ENCODE peak calls at places on chromosomes 12 and 14, in six cellular contexts. One of them, this sample, is unnamed.

GRCh38 chr12:64733857-64734256 is 25.3 kb downstream of the GNS start:
- DNase-seq in heart right ventricle: peak; percentile 78
- DNase-seq in upper lobe of left lung: no peak
- DNase-seq in HTR-8/SVneo: peak; percentile 54
- DNase-seq in HEK293T: no peak
- DNase-seq in left lobe of liver: no peak
- DNase-seq in this sample: no peak

GRCh38 chr12:116053479-116054195 is 223.9 kb downstream of the MED13L start:
- DNase-seq in heart right ventricle: peak; percentile 24
- DNase-seq in upper lobe of left lung: no peak
- DNase-seq in HTR-8/SVneo: no peak
- DNase-seq in HEK293T: no peak
- DNase-seq in left lobe of liver: peak; percentile 86
- DNase-seq in this sample: no peak

GRCh38 chr12:34233618-34234017 is 211.3 kb downstream of the ALG10 start:
- DNase-seq in heart right ventricle: no peak
- DNase-seq in upper lobe of left lung: no peak
- DNase-seq in HTR-8/SVneo: no peak
- DNase-seq in HEK293T: no peak
- DNase-seq in left lobe of liver: no peak
- DNase-seq in this sample: no peak

GRCh38 chr12:25497021-25497420 is 56.1 kb downstream of the LMNTD1 start:
- DNase-seq in heart right ventricle: peak; percentile 4
- DNase-seq in upper lobe of left lung: no peak
- DNase-seq in HTR-8/SVneo: no peak
- DNase-seq in HEK293T: no peak
- DNase-seq in left lobe of liver: no peak
- DNase-seq in this sample: no peak

GRCh38 chr12:54060975-54061778 is 7.5 kb downstream of the HOXC4 start:
- DNase-seq in heart right ventricle: no peak
- DNase-seq in upper lobe of left lung: no peak
- DNase-seq in HTR-8/SVneo: no peak
- DNase-seq in HEK293T: no peak
- DNase-seq in left lobe of liver: no peak
- DNase-seq in this sample: no peak

GRCh38 chr14:87430810-87431209 is 562.2 kb downstream of the GALC start:
- DNase-seq in heart right ventricle: no peak
- DNase-seq in upper lobe of left lung: no peak
- DNase-seq in HTR-8/SVneo: no peak
- DNase-seq in HEK293T: no peak
- DNase-seq in left lobe of liver: no peak
- DNase-seq in this sample: no peak

GRCh38 chr12:2646341-2646740 is 148.4 kb upstream of the FKBP4 start:
- DNase-seq in heart right ventricle: no peak
- DNase-seq in upper lobe of left lung: no peak
- DNase-seq in HTR-8/SVneo: no peak
- DNase-seq in HEK293T: no peak
- DNase-seq in left lobe of liver: no peak
- DNase-seq in this sample: no peak

GRCh38 chr12:120684523-120684932 is 2.4 kb upstream of the MLEC start:
- DNase-seq in heart right ventricle: no peak
- DNase-seq in upper lobe of left lung: no peak
- DNase-seq in HTR-8/SVneo: no peak
- DNase-seq in HEK293T: no peak
- DNase-seq in left lobe of liver: no peak
- DNase-seq in this sample: no peak

GRCh38 chr12:81627336-81628189 is 131.6 kb downstream of the PPFIA2 start:
- DNase-seq in heart right ventricle: no peak
- DNase-seq in upper lobe of left lung: no peak
- DNase-seq in HTR-8/SVneo: peak; percentile 8
- DNase-seq in HEK293T: peak; percentile 22
- DNase-seq in left lobe of liver: no peak
- DNase-seq in this sample: peak; percentile 14

GRCh38 chr12:96422192-96422591 is 22.0 kb upstream of the CDK17 start:
- DNase-seq in heart right ventricle: no peak
- DNase-seq in upper lobe of left lung: no peak
- DNase-seq in HTR-8/SVneo: no peak
- DNase-seq in HEK293T: no peak
- DNase-seq in left lobe of liver: no peak
- DNase-seq in this sample: no peak

GRCh38 chr12:114688256-114688845 is 4.4 kb upstream of the TBX3 start:
- DNase-seq in heart right ventricle: no peak
- DNase-seq in upper lobe of left lung: no peak
- DNase-seq in HTR-8/SVneo: no peak
- DNase-seq in HEK293T: no peak
- DNase-seq in left lobe of liver: no peak
- DNase-seq in this sample: no peak

GRCh38 chr12:53171725-53172329 is 8.7 kb upstream of the ZNF740 start:
- DNase-seq in heart right ventricle: no peak
- DNase-seq in upper lobe of left lung: no peak
- DNase-seq in HTR-8/SVneo: no peak
- DNase-seq in HEK293T: no peak
- DNase-seq in left lobe of liver: peak; percentile 83
- DNase-seq in this sample: peak; percentile 88

GRCh38 chr12:132720606-132721005 is 10.0 kb downstream of the PGAM5 start:
- DNase-seq in heart right ventricle: no peak
- DNase-seq in upper lobe of left lung: no peak
- DNase-seq in HTR-8/SVneo: no peak
- DNase-seq in HEK293T: no peak
- DNase-seq in left lobe of liver: no peak
- DNase-seq in this sample: no peak

GRCh38 chr14:77296155-77296554 is 24.5 kb downstream of the POMT2 start:
- DNase-seq in heart right ventricle: no peak
- DNase-seq in upper lobe of left lung: no peak
- DNase-seq in HTR-8/SVneo: no peak
- DNase-seq in HEK293T: no peak
- DNase-seq in left lobe of liver: no peak
- DNase-seq in this sample: peak; percentile 78

GRCh38 chr12:88960213-88960878 is 380.1 kb upstream of the KITLG start:
- DNase-seq in heart right ventricle: peak; percentile 29
- DNase-seq in upper lobe of left lung: no peak
- DNase-seq in HTR-8/SVneo: no peak
- DNase-seq in HEK293T: no peak
- DNase-seq in left lobe of liver: no peak
- DNase-seq in this sample: no peak

GRCh38 chr14:96852823-96853422 is 55.7 kb downstream of the VRK1 start:
- DNase-seq in heart right ventricle: no peak
- DNase-seq in upper lobe of left lung: no peak
- DNase-seq in HTR-8/SVneo: peak; percentile 10
- DNase-seq in HEK293T: peak; percentile 17
- DNase-seq in left lobe of liver: no peak
- DNase-seq in this sample: peak; percentile 18

GRCh38 chr12:12803186-12803585 is 10.0 kb upstream of the DDX47 start:
- DNase-seq in heart right ventricle: peak; percentile 64
- DNase-seq in upper lobe of left lung: no peak
- DNase-seq in HTR-8/SVneo: peak; percentile 87
- DNase-seq in HEK293T: peak; percentile 41
- DNase-seq in left lobe of liver: no peak
- DNase-seq in this sample: peak; percentile 61

GRCh38 chr14:76109087-76109880 is 42.4 kb upstream of the GPATCH2L start:
- DNase-seq in heart right ventricle: no peak
- DNase-seq in upper lobe of left lung: no peak
- DNase-seq in HTR-8/SVneo: no peak
- DNase-seq in HEK293T: no peak
- DNase-seq in left lobe of liver: no peak
- DNase-seq in this sample: no peak

GRCh38 chr12:79420146-79420618 is 270.6 kb downstream of the PAWR start:
- DNase-seq in heart right ventricle: no peak
- DNase-seq in upper lobe of left lung: no peak
- DNase-seq in HTR-8/SVneo: peak; percentile 40
- DNase-seq in HEK293T: peak; percentile 32
- DNase-seq in left lobe of liver: no peak
- DNase-seq in this sample: no peak

GRCh38 chr14:21071225-21072041 is 1.3 kb downstream of the ARHGEF40 start:
- DNase-seq in heart right ventricle: peak; percentile 91
- DNase-seq in upper lobe of left lung: peak; percentile 91
- DNase-seq in HTR-8/SVneo: peak; percentile 73
- DNase-seq in HEK293T: peak; percentile 79
- DNase-seq in left lobe of liver: no peak
- DNase-seq in this sample: peak; percentile 93

GRCh38 chr14:35944847-35945246 is 118.7 kb downstream of the BRMS1L start:
- DNase-seq in heart right ventricle: no peak
- DNase-seq in upper lobe of left lung: no peak
- DNase-seq in HTR-8/SVneo: peak; percentile 5
- DNase-seq in HEK293T: peak; percentile 63
- DNase-seq in left lobe of liver: no peak
- DNase-seq in this sample: peak; percentile 23

GRCh38 chr12:120225852-120226640 is 25.1 kb upstream of the RPLP0 start:
- DNase-seq in heart right ventricle: peak; percentile 44
- DNase-seq in upper lobe of left lung: peak; percentile 84
- DNase-seq in HTR-8/SVneo: no peak
- DNase-seq in HEK293T: no peak
- DNase-seq in left lobe of liver: no peak
- DNase-seq in this sample: no peak

GRCh38 chr14:95515080-95515489 is 1.4 kb downstream of the SYNE3 start:
- DNase-seq in heart right ventricle: no peak
- DNase-seq in upper lobe of left lung: peak; percentile 74
- DNase-seq in HTR-8/SVneo: no peak
- DNase-seq in HEK293T: no peak
- DNase-seq in left lobe of liver: no peak
- DNase-seq in this sample: peak; percentile 63